ENCODE peak calls at places on chromosomes 2 and 18, in four cellular contexts. One of them, this sample, is unnamed.

GRCh38 chr2:40421643-40422297 is 30.1 kb downstream of the SLC8A1 start:
- DNase-seq in suprapubic skin: no peak
- DNase-seq in ELR: no peak
- DNase-seq in neural crest cell: no peak
- DNase-seq in this sample: no peak

GRCh38 chr2:85019121-85019520 is 48.2 kb downstream of the KCMF1 start:
- DNase-seq in suprapubic skin: no peak
- DNase-seq in ELR: no peak
- DNase-seq in neural crest cell: no peak
- DNase-seq in this sample: no peak

GRCh38 chr18:70221156-70221910 is 15.8 kb upstream of the RTTN start:
- DNase-seq in suprapubic skin: no peak
- DNase-seq in ELR: no peak
- DNase-seq in neural crest cell: no peak
- DNase-seq in this sample: no peak

GRCh38 chr18:43482136-43482535 is 204.8 kb upstream of the SYT4 start:
- DNase-seq in suprapubic skin: no peak
- DNase-seq in ELR: no peak
- DNase-seq in neural crest cell: no peak
- DNase-seq in this sample: no peak

GRCh38 chr18:46416706-46417638 is 240.0 kb downstream of the LOXHD1 start:
- DNase-seq in suprapubic skin: peak; percentile 4
- DNase-seq in ELR: peak; percentile 29
- DNase-seq in neural crest cell: no peak
- DNase-seq in this sample: no peak

GRCh38 chr18:61901334-61901986 is 8.7 kb upstream of the RNF152 start:
- DNase-seq in suprapubic skin: peak; percentile 64
- DNase-seq in ELR: peak; percentile 75
- DNase-seq in neural crest cell: peak; percentile 22
- DNase-seq in this sample: peak; percentile 49

GRCh38 chr18:23209031-23209430 is 73.7 kb downstream of the CABLES1 start:
- DNase-seq in suprapubic skin: no peak
- DNase-seq in ELR: no peak
- DNase-seq in neural crest cell: no peak
- DNase-seq in this sample: no peak

GRCh38 chr18:48312066-48312465 is 97.1 kb downstream of the ZBTB7C start:
- DNase-seq in suprapubic skin: no peak
- DNase-seq in ELR: peak; percentile 14
- DNase-seq in neural crest cell: no peak
- DNase-seq in this sample: no peak

GRCh38 chr2:122748552-122749011 is 993.1 kb downstream of the TSN start:
- DNase-seq in suprapubic skin: no peak
- DNase-seq in ELR: peak; percentile 78
- DNase-seq in neural crest cell: no peak
- DNase-seq in this sample: no peak

GRCh38 chr18:32576296-32576916 is 105.7 kb upstream of the GAREM1 start:
- DNase-seq in suprapubic skin: no peak
- DNase-seq in ELR: no peak
- DNase-seq in neural crest cell: peak; percentile 34
- DNase-seq in this sample: no peak

GRCh38 chr2:85951351-85952067 is 62.7 kb upstream of the ST3GAL5 start:
- DNase-seq in suprapubic skin: no peak
- DNase-seq in ELR: no peak
- DNase-seq in neural crest cell: no peak
- DNase-seq in this sample: no peak

GRCh38 chr2:178025551-178026185 is 46.9 kb downstream of the PDE11A start:
- DNase-seq in suprapubic skin: no peak
- DNase-seq in ELR: no peak
- DNase-seq in neural crest cell: no peak
- DNase-seq in this sample: no peak

GRCh38 chr2:171505374-171505773 is 16.9 kb upstream of the CYBRD1 start:
- DNase-seq in suprapubic skin: no peak
- DNase-seq in ELR: no peak
- DNase-seq in neural crest cell: no peak
- DNase-seq in this sample: no peak

GRCh38 chr2:152581360-152581759 is 135.9 kb downstream of the PRPF40A start:
- DNase-seq in suprapubic skin: no peak
- DNase-seq in ELR: no peak
- DNase-seq in neural crest cell: no peak
- DNase-seq in this sample: no peak

GRCh38 chr2:220660277-220661155 is 911.6 kb downstream of the EPHA4 start:
- DNase-seq in suprapubic skin: no peak
- DNase-seq in ELR: no peak
- DNase-seq in neural crest cell: no peak
- DNase-seq in this sample: no peak